ENCODE peak calls at places on chromosomes 7 and 10, in six cellular contexts. T, E, C, B, D and G are unnamed samples.

GRCh38 chr7:72037494-72037893 is 374.6 kb downstream of the CALN1 start:
- DNase-seq in E (no peak), D (no peak), C (no peak), T (no peak), B (no peak), G (no peak)

GRCh38 chr10:80443531-80443974 is 10.6 kb upstream of the TSPAN14 start:
- DNase-seq in C (no peak), E (peak), B (peak), T (no peak), D (no peak), G (no peak)

GRCh38 chr7:98760201-98760651 is 109.6 kb downstream of the TMEM130 start:
- DNase-seq in B (no peak), D (no peak), E (peak), T (no peak), C (peak), G (peak)

GRCh38 chr7:4074407-4074806 is 607.7 kb upstream of the FOXK1 start:
- DNase-seq in T (no peak), E (no peak), B (no peak), D (no peak), C (no peak), G (no peak)

GRCh38 chr10:124138195-124138882 is 44.9 kb upstream of the CHST15 start:
- DNase-seq in T (no peak), B (no peak), C (peak), D (no peak), E (peak), G (peak)

GRCh38 chr7:84502222-84502621 is 307.6 kb upstream of the SEMA3A start:
- DNase-seq in T (no peak), B (no peak), C (no peak), D (no peak), E (no peak), G (no peak)

GRCh38 chr10:111472445-111472844 is 395.6 kb downstream of the ADRA2A start:
- DNase-seq in B (no peak), D (no peak), E (no peak), T (no peak), C (no peak), G (no peak)

GRCh38 chr7:152176797-152177196 is 151.3 kb downstream of the GALNT11 start:
- DNase-seq in C (no peak), D (no peak), T (no peak), E (no peak), B (no peak), G (no peak)

GRCh38 chr7:146961617-146962016 is 845.0 kb downstream of the CNTNAP2 start:
- DNase-seq in E (peak), D (no peak), B (no peak), C (peak), T (peak), G (peak)

GRCh38 chr7:43669286-43670081 is 59.8 kb downstream of the COA1 start:
- DNase-seq in D (no peak), T (no peak), E (no peak), C (peak), B (no peak), G (peak)

GRCh38 chr10:421170-421569 is 268.3 kb downstream of the DIP2C start:
- DNase-seq in C (peak), T (no peak), B (no peak), D (no peak), E (no peak), G (no peak)

GRCh38 chr7:91280180-91280579 is 15.9 kb downstream of the FZD1 start:
- DNase-seq in D (no peak), E (no peak), T (no peak), B (no peak), C (no peak), G (no peak)

GRCh38 chr10:11213156-11213555 is 195.5 kb downstream of the CELF2 start:
- DNase-seq in E (no peak), B (no peak), C (no peak), D (no peak), T (no peak), G (no peak)

GRCh38 chr10:115772606-115773005 is 500.4 kb downstream of the GFRA1 start:
- DNase-seq in B (no peak), C (peak), D (no peak), T (peak), E (peak), G (peak)

GRCh38 chr7:81031243-81031642 is 112.4 kb upstream of the SEMA3C start:
- DNase-seq in C (no peak), E (peak), B (no peak), T (no peak), D (no peak), G (no peak)

GRCh38 chr10:108069096-108069495 is 904.6 kb upstream of the SORCS1 start:
- DNase-seq in C (no peak), E (no peak), D (no peak), B (no peak), T (no peak), G (no peak)

GRCh38 chr10:113028393-113029054 is 78.5 kb downstream of the TCF7L2 start:
- DNase-seq in D (no peak), B (no peak), T (no peak), E (peak), C (no peak), G (no peak)

GRCh38 chr10:124717911-124718734 is 26.1 kb downstream of the FAM53B start:
- DNase-seq in T (no peak), C (peak), B (no peak), E (no peak), D (no peak), G (no peak)

GRCh38 chr7:24756545-24756988 is 697 bp downstream of the GSDME start:
- DNase-seq in B (peak), E (no peak), D (no peak), C (no peak), T (no peak), G (no peak)

GRCh38 chr10:110897184-110897583 is 21.8 kb downstream of the BBIP1 start:
- DNase-seq in T (no peak), B (peak), D (no peak), E (no peak), C (no peak), G (no peak)